ENCODE peak calls at places on chromosomes 11 and 22, in nine cellular contexts. N is gastrocnemius medialis, M is tibial nerve, I is erythroblast, R is spleen, X is ovary, C is A549, Q is HCT116, J is prostate gland. F is an unnamed sample.

GRCh38 chr22:43845981-43846380 is 16.3 kb downstream of the SULT4A1 start:
- DNase-seq in Q (no peak), R (peak), M (no peak), X (no peak), N (no peak), I (no peak), C (no peak), J (no peak), F (no peak)

GRCh38 chr22:36352775-36353507 is 34.8 kb downstream of the MYH9 start:
- DNase-seq in C (no peak), X (peak), N (no peak), R (no peak), I (no peak), M (peak), J (peak), Q (no peak), F (no peak)

GRCh38 chr11:133711545-133711944 is 133.8 kb downstream of the SPATA19 start:
- DNase-seq in J (no peak), C (no peak), Q (no peak), X (no peak), N (no peak), I (no peak), R (no peak), M (no peak), F (no peak)

GRCh38 chr11:108886608-108887007 is 221.7 kb downstream of the DDX10 start:
- DNase-seq in J (no peak), N (no peak), Q (no peak), M (no peak), R (no peak), C (no peak), I (no peak), X (no peak), F (no peak)

GRCh38 chr11:94722735-94723134 is 45.4 kb upstream of the AMOTL1 start:
- DNase-seq in C (no peak), N (no peak), J (no peak), R (no peak), X (no peak), Q (no peak), M (no peak), I (no peak), F (no peak)

GRCh38 chr11:125132071-125132470 is 20.6 kb upstream of the TMEM218 start:
- DNase-seq in R (no peak), N (no peak), I (no peak), C (no peak), X (no peak), J (no peak), Q (no peak), M (no peak), F (no peak)

GRCh38 chr11:77819921-77820564 is 479 bp downstream of the RSF1 start:
- DNase-seq in I (peak), Q (no peak), N (peak), J (peak), M (peak), C (peak), R (no peak), X (peak), F (peak)

GRCh38 chr22:39332441-39333064 is 13.1 kb upstream of the RPL3 start:
- DNase-seq in C (no peak), M (no peak), Q (no peak), N (no peak), I (no peak), X (no peak), R (no peak), J (no peak), F (no peak)

GRCh38 chr11:59197990-59198389 is 14.7 kb downstream of the MPEG1 start:
- DNase-seq in C (no peak), R (no peak), Q (no peak), X (peak), I (no peak), M (peak), N (no peak), J (peak), F (no peak)

GRCh38 chr11:21811572-21811971 is 381.3 kb upstream of the ANO5 start:
- DNase-seq in R (no peak), C (no peak), N (no peak), J (no peak), M (no peak), Q (no peak), I (no peak), X (no peak), F (no peak)

GRCh38 chr22:29434288-29434687 is 4.1 kb upstream of the RFPL1 start:
- DNase-seq in R (no peak), Q (no peak), C (no peak), N (no peak), X (no peak), I (no peak), M (no peak), J (no peak), F (no peak)

GRCh38 chr22:40147388-40148176 is 30.1 kb upstream of the TNRC6B start:
- DNase-seq in Q (no peak), R (no peak), I (no peak), X (no peak), C (no peak), M (no peak), N (no peak), J (no peak), F (no peak)

GRCh38 chr11:69630009-69630870 is 10.7 kb upstream of the CCND1 start:
- DNase-seq in N (no peak), C (no peak), M (no peak), I (peak), Q (no peak), R (no peak), J (no peak), X (no peak), F (peak)

GRCh38 chr11:67293090-67293489 is 4.0 kb downstream of the ANKRD13D start:
- DNase-seq in R (no peak), X (no peak), M (no peak), N (no peak), I (no peak), C (no peak), J (no peak), Q (no peak), F (no peak)

GRCh38 chr22:47116426-47117341 is 354.2 kb downstream of the TBC1D22A start:
- DNase-seq in C (no peak), X (no peak), M (no peak), R (no peak), Q (no peak), J (no peak), I (no peak), N (no peak), F (no peak)

GRCh38 chr11:115933564-115933963 is 429.3 kb upstream of the CADM1 start:
- DNase-seq in J (no peak), M (no peak), C (no peak), I (no peak), Q (no peak), X (no peak), N (no peak), R (no peak), F (no peak)

GRCh38 chr22:48478124-48478523 is 1349.5 kb downstream of the BRD1 start:
- DNase-seq in N (no peak), I (no peak), X (no peak), Q (no peak), R (peak), C (no peak), J (no peak), M (no peak), F (no peak)

GRCh38 chr22:18968011-18968749 is 32.1 kb upstream of the PRODH start:
- DNase-seq in M (no peak), R (no peak), Q (no peak), I (peak), X (no peak), J (no peak), N (no peak), C (no peak), F (peak)

GRCh38 chr11:107619926-107620325 is 29.0 kb downstream of the ELMOD1 start:
- DNase-seq in N (no peak), X (no peak), J (no peak), R (no peak), I (no peak), M (no peak), Q (no peak), C (no peak), F (no peak)

GRCh38 chr22:46513908-46514550 is 23.4 kb downstream of the CELSR1 start:
- DNase-seq in I (no peak), Q (no peak), X (no peak), J (no peak), N (no peak), M (no peak), R (no peak), C (no peak), F (no peak)

GRCh38 chr11:84503503-84503902 is 1123.6 kb downstream of the DLG2 start:
- DNase-seq in X (no peak), Q (no peak), I (no peak), J (no peak), M (no peak), R (no peak), C (no peak), N (no peak), F (no peak)

GRCh38 chr11:27075192-27075591 is 34.6 kb downstream of the BBOX1 start:
- DNase-seq in X (no peak), M (no peak), J (no peak), R (no peak), C (no peak), Q (no peak), N (no peak), I (no peak), F (no peak)

GRCh38 chr11:126585388-126586302 is 230.2 kb downstream of the ST3GAL4 start:
- DNase-seq in R (peak), M (peak), Q (no peak), X (peak), N (peak), I (no peak), J (peak), C (peak), F (no peak)

GRCh38 chr11:72292106-72292790 is 48.3 kb upstream of the PHOX2A start:
- DNase-seq in R (no peak), N (no peak), C (no peak), Q (no peak), M (no peak), I (no peak), X (no peak), J (no peak), F (no peak)

GRCh38 chr22:35299217-35299716 is 427 bp upstream of the TOM1 start:
- DNase-seq in C (no peak), X (no peak), I (no peak), N (no peak), Q (no peak), M (no peak), J (no peak), R (no peak), F (no peak)

GRCh38 chr11:15672822-15673221 is 558.1 kb downstream of the INSC start:
- DNase-seq in Q (no peak), X (no peak), C (no peak), M (no peak), I (no peak), N (no peak), J (no peak), R (no peak), F (no peak)

GRCh38 chr11:69801513-69802335 is 17.5 kb downstream of the FGF3 start:
- DNase-seq in C (no peak), Q (peak), R (no peak), M (no peak), I (peak), N (no peak), X (no peak), J (no peak), F (no peak)

GRCh38 chr11:30586251-30587144 is at the start of gene MPPED2:
- DNase-seq in M (no peak), Q (no peak), I (no peak), R (peak), N (no peak), J (peak), X (peak), C (peak), F (no peak)

GRCh38 chr11:45301537-45302246 is 15.6 kb upstream of the SYT13 start:
- DNase-seq in X (no peak), M (no peak), Q (no peak), J (no peak), N (no peak), I (no peak), R (no peak), C (no peak), F (no peak)

GRCh38 chr11:110479445-110480101 is 49.8 kb downstream of the FDX1 start:
- DNase-seq in N (peak), Q (no peak), I (peak), C (no peak), R (no peak), X (no peak), J (no peak), M (peak), F (peak)

GRCh38 chr11:62501432-62501891 is 45.1 kb downstream of the AHNAK start:
- DNase-seq in I (no peak), X (no peak), N (peak), R (no peak), J (peak), Q (no peak), M (no peak), C (no peak), F (no peak)

GRCh38 chr11:10450451-10451398 is 4.3 kb upstream of the AMPD3 start:
- DNase-seq in R (peak), M (no peak), X (no peak), I (peak), J (peak), N (no peak), C (peak), Q (peak), F (peak)

GRCh38 chr11:58580311-58580710 is 1.4 kb downstream of the ZFP91 start:
- DNase-seq in J (no peak), X (no peak), C (no peak), I (peak), M (no peak), Q (no peak), R (no peak), N (no peak), F (no peak)

GRCh38 chr22:48490513-48491411 is 1336.9 kb downstream of the BRD1 start:
- DNase-seq in X (no peak), R (peak), C (peak), Q (no peak), M (no peak), J (no peak), N (no peak), I (no peak), F (no peak)

GRCh38 chr22:23762866-23763578 is at the start of gene C22orf15:
- DNase-seq in R (no peak), N (no peak), Q (no peak), I (no peak), J (no peak), M (no peak), X (no peak), C (no peak), F (peak)

GRCh38 chr11:120431633-120432032 is 79.9 kb upstream of the GRIK4 start:
- DNase-seq in N (no peak), R (no peak), X (no peak), I (peak), C (peak), M (no peak), Q (peak), J (no peak), F (peak)

GRCh38 chr11:93020248-93021088 is 51.0 kb downstream of the MTNR1B start:
- DNase-seq in R (no peak), I (no peak), M (no peak), Q (no peak), N (no peak), C (peak), X (no peak), J (no peak), F (no peak)
- TF ChIP-seq POLR2A in R (no peak), I (no peak), M (no peak), Q (no peak), N (no peak), C (no peak), X (no peak), J (no peak), F (no peak)

GRCh38 chr11:102396708-102397563 is 49.9 kb downstream of the BIRC2 start:
- DNase-seq in M (no peak), I (no peak), C (no peak), N (no peak), R (no peak), X (no peak), Q (no peak), J (no peak), F (no peak)

GRCh38 chr11:102390667-102391449 is 43.8 kb downstream of the BIRC2 start:
- DNase-seq in Q (peak), C (peak), M (peak), R (peak), N (peak), X (no peak), I (peak), J (peak), F (peak)

GRCh38 chr11:102395720-102396358 is 48.8 kb downstream of the BIRC2 start:
- DNase-seq in X (no peak), C (no peak), M (no peak), R (no peak), Q (no peak), N (no peak), I (no peak), J (no peak), F (no peak)

GRCh38 chr11:102391549-102392237 is 44.7 kb downstream of the BIRC2 start:
- DNase-seq in X (no peak), I (no peak), J (no peak), C (no peak), M (no peak), Q (no peak), R (no peak), N (no peak), F (peak)

GRCh38 chr11:102393272-102393730 is 46.3 kb downstream of the BIRC2 start:
- DNase-seq in J (no peak), N (no peak), I (no peak), R (no peak), C (no peak), X (no peak), M (no peak), Q (no peak), F (peak)
- TF ChIP-seq POLR2A in J (no peak), N (no peak), I (no peak), R (no peak), C (no peak), X (no peak), M (no peak), Q (no peak), F (no peak)

GRCh38 chr11:130145975-130146776 is 13.4 kb upstream of the ST14 start:
- DNase-seq in I (no peak), M (no peak), C (peak), X (no peak), Q (peak), N (no peak), R (no peak), J (no peak), F (no peak)
- TF ChIP-seq POLR2A in I (no peak), M (no peak), C (no peak), X (no peak), Q (no peak), N (no peak), R (no peak), J (no peak), F (no peak)

GRCh38 chr11:66282468-66283455 is 4.8 kb downstream of the CNIH2 start:
- DNase-seq in C (peak), R (peak), I (peak), M (peak), N (peak), J (peak), X (peak), Q (peak), F (peak)
- TF ChIP-seq POLR2A in C (no peak), R (no peak), I (peak), M (no peak), N (no peak), J (no peak), X (no peak), Q (no peak), F (peak)

GRCh38 chr11:1015064-1015463 is 21.5 kb downstream of the MUC6 start:
- DNase-seq in I (no peak), C (no peak), N (no peak), X (no peak), Q (no peak), J (no peak), M (no peak), R (no peak), F (no peak)
- TF ChIP-seq POLR2A in I (no peak), C (no peak), N (no peak), X (no peak), Q (no peak), J (no peak), M (no peak), R (no peak), F (no peak)

GRCh38 chr11:47186076-47186936 is at the start of gene PACSIN3:
- DNase-seq in Q (no peak), C (peak), M (no peak), N (no peak), J (no peak), R (peak), X (peak), I (peak), F (peak)

GRCh38 chr11:47185305-47186075 is 744 bp downstream of the PACSIN3 start:
- DNase-seq in J (peak), X (peak), Q (no peak), C (no peak), R (no peak), M (peak), N (peak), I (peak), F (peak)

GRCh38 chr11:47187723-47188122 is 1.5 kb upstream of the PACSIN3 start:
- DNase-seq in M (no peak), I (no peak), C (no peak), X (no peak), J (no peak), R (no peak), Q (no peak), N (no peak), F (no peak)

GRCh38 chr11:47188262-47188661 is 2.0 kb upstream of the PACSIN3 start:
- DNase-seq in R (no peak), M (no peak), X (no peak), Q (no peak), N (no peak), I (no peak), C (no peak), J (no peak), F (no peak)

DNA sequence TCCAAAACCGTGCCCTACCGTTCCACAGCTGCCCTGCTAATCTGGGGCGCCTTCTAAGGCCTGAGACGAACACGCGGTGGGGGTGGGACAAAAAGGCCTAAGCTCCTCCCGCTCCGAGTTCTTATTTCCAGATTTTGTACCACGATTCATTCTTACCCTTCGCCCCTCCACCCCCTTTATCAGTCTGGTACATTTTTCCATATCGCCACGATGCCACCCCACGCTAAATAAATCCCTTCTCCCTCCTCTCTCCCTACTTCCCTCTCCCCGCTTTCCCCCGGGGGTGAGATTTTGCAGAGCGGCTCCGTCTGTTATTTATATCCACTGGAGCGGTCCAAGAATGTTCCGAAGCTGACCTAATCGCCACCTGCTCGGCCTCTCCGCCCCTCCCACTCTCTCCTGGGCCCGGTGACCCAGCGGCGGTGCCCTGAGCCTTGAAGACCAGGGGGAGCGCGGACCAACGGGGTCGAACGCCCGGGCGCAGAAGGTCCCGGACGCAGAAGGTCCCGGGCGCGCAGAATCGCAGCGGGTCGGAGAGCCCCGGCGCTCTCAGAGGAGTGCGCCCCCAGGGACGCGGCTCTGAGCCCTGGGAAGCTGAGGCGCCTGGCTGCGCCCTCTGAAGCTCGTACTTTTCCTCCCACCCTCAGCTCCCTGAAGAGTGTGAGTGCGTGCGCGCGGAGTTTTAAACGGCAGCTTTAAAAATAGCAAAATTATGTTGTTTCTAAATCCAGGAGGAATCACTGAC is 875 bp upstream of the PACSIN3 start:
- DNase-seq in C (no peak), Q (no peak), M (peak), J (no peak), R (no peak), N (peak), I (peak), X (peak), F (peak)
- TF ChIP-seq POLR2A in C (no peak), Q (peak), M (peak), J (no peak), R (no peak), N (peak), I (no peak), X (no peak), F (no peak)

GRCh38 chr11:117145393-117145761 is 1.3 kb downstream of the PAFAH1B2 start:
- DNase-seq in J (peak), I (peak), R (no peak), C (peak), N (no peak), M (no peak), Q (no peak), X (no peak), F (peak)

GRCh38 chr11:117146521-117146920 is 2.4 kb downstream of the PAFAH1B2 start:
- DNase-seq in R (no peak), C (no peak), N (no peak), M (no peak), J (no peak), Q (no peak), I (no peak), X (no peak), F (peak)

GRCh38 chr11:117143871-117144476 is at the start of gene PAFAH1B2:
- DNase-seq in C (peak), Q (peak), X (peak), I (peak), M (peak), R (peak), J (peak), N (peak), F (peak)

GRCh38 chr11:117143390-117143789 is 697 bp upstream of the PAFAH1B2 start:
- DNase-seq in Q (no peak), N (no peak), J (peak), X (peak), M (no peak), R (no peak), C (peak), I (peak), F (peak)

GRCh38 chr11:117144477-117145392 is 648 bp downstream of the PAFAH1B2 start:
- DNase-seq in X (peak), R (peak), C (peak), J (peak), M (peak), N (peak), Q (no peak), I (peak), F (peak)
- TF ChIP-seq POLR2A in X (no peak), R (no peak), C (no peak), J (no peak), M (no peak), N (no peak), Q (no peak), I (no peak), F (no peak)

F was measured in NB4.